ENCODE peak calls at places on chromosomes 6 and 20, in four cellular contexts. T is cardiac muscle cell; V is stimulated activated CD4-positive, alpha-beta T cell treated with anti-CD3 and anti-CD28 coated beads, Interleukin-15, amount 100 ng/mL, for 1 hour; C is ELF-1. D is an unnamed sample.

GRCh38 chr6:89372506-89372901 is 20.0 kb upstream of the UBE2J1 start:
- DNase-seq in T (no peak), C (no peak), V (no peak), D (no peak)

GRCh38 chr6:15299430-15300131 is 53.7 kb downstream of the JARID2 start:
- DNase-seq in V (no peak), C (peak; percentile 56), T (peak; percentile 72), D (no peak)

GRCh38 chr6:15775741-15776140 is 112.9 kb upstream of the DTNBP1 start:
- DNase-seq in C (no peak), V (no peak), T (no peak), D (no peak)

GRCh38 chr20:50560867-50561266 is 50.7 kb downstream of the PTPN1 start:
- DNase-seq in T (no peak), V (no peak), C (no peak), D (no peak)

GRCh38 chr6:87465041-87465440 is 7.7 kb upstream of the SLC35A1 start:
- DNase-seq in T (peak; percentile 13), V (no peak), C (no peak), D (no peak)

GRCh38 chr6:112939543-112939942 is 592.4 kb downstream of the RFPL4B start:
- DNase-seq in T (peak; percentile 52), V (no peak), C (no peak), D (no peak)

GRCh38 chr6:112253505-112253841 is 894 bp downstream of the LAMA4 start:
- DNase-seq in V (no peak), C (no peak), T (no peak), D (peak; percentile 61)

GRCh38 chr6:1404066-1404712 is 14.8 kb downstream of the FOXF2 start:
- DNase-seq in C (no peak), T (peak; percentile 81), V (no peak), D (no peak)

GRCh38 chr6:134111062-134111677 is 58.7 kb upstream of the SLC2A12 start:
- DNase-seq in T (peak; percentile 72), V (no peak), C (peak; percentile 58), D (peak; percentile 61)

GRCh38 chr20:52959125-52959524 is 13.0 kb upstream of the TSHZ2 start:
- DNase-seq in T (peak; percentile 35), V (no peak), C (no peak), D (peak; percentile 95)

GRCh38 chr6:108556864-108557493 is 3.7 kb upstream of the FOXO3 start:
- DNase-seq in V (no peak), C (no peak), T (no peak), D (peak; percentile 53)

GRCh38 chr6:169589699-169590257 is 112.1 kb downstream of the WDR27 start:
- DNase-seq in V (no peak), T (no peak), C (no peak), D (no peak)

GRCh38 chr6:30100585-30101422 is 12.1 kb downstream of the TRIM31 start:
- DNase-seq in V (no peak), T (no peak), C (peak; percentile 36), D (peak; percentile 48)

GRCh38 chr20:48647873-48648272 is 179.9 kb downstream of the PREX1 start:
- DNase-seq in T (no peak), V (no peak), C (no peak), D (peak; percentile 59)

GRCh38 chr6:158611600-158612041 is 32.9 kb downstream of the DYNLT1 start:
- DNase-seq in T (peak; percentile 41), C (peak; percentile 94), V (no peak), D (peak; percentile 72)